ENCODE peak calls at places on chromosomes 6 and 20, in eight cellular contexts. T is brain microvascular endothelial cell; L is stimulated activated naive CD8-positive, alpha-beta T cell treated with anti-CD3 and anti-CD28 coated beads, Interleukin-15, Interleukin-2, amounts not matched to agents 100 U/mL and 50 U/mL, for 24 hours; D is KG1; R is NCI-H1105; W is NCI-H1092 treated with DMSO at 0.1 percent for 48 hours; K is effector memory CD8-positive, alpha-beta T cell; M is CD4-positive, alpha-beta T cell. U is an unnamed sample.

GRCh38 chr6:133768656-133769295 is 120.1 kb upstream of the TCF21 start:
- DNase-seq in T (no peak), L (no peak), D (no peak), R (no peak), W (no peak), K (no peak), M (no peak), U (no peak)

GRCh38 chr20:8401491-8401890 is 269.4 kb downstream of the PLCB1 start:
- DNase-seq in T (peak), L (no peak), D (no peak), R (no peak), W (no peak), K (no peak), M (no peak), U (no peak)

GRCh38 chr6:47168176-47168575 is 126.0 kb upstream of the ADGRF1 start:
- DNase-seq in T (peak), L (no peak), D (no peak), R (no peak), W (no peak), K (no peak), M (no peak), U (no peak)

GRCh38 chr6:145818796-145819195 is 4.2 kb upstream of the FBXO30 start:
- DNase-seq in T (no peak), L (no peak), D (no peak), R (no peak), W (no peak), K (no peak), M (no peak), U (no peak)

GRCh38 chr6:70151616-70152015 is 151.3 kb downstream of the COL9A1 start:
- DNase-seq in T (peak), L (no peak), D (no peak), R (no peak), W (no peak), K (no peak), M (no peak), U (no peak)

GRCh38 chr6:33707771-33708170 is 3.7 kb downstream of the UQCC2 start:
- DNase-seq in T (no peak), L (no peak), D (no peak), R (no peak), W (peak), K (no peak), M (no peak), U (no peak)

GRCh38 chr6:40817369-40817768 is 221.7 kb downstream of the UNC5CL start:
- DNase-seq in T (no peak), L (no peak), D (no peak), R (no peak), W (no peak), K (no peak), M (no peak), U (no peak)

GRCh38 chr6:48766349-48766748 is 655.4 kb upstream of the PTCHD4 start:
- DNase-seq in T (peak), L (no peak), D (no peak), R (no peak), W (no peak), K (no peak), M (no peak), U (no peak)

GRCh38 chr20:325043-325888 is at the start of gene SOX12:
- DNase-seq in T (peak), L (peak), D (peak), R (peak), W (peak), K (peak), M (peak), U (peak)

GRCh38 chr6:164108869-164109769 is 694.6 kb downstream of the QKI start:
- DNase-seq in T (no peak), L (no peak), D (no peak), R (no peak), W (no peak), K (no peak), M (no peak), U (peak)

GRCh38 chr6:159037746-159038290 is 7.0 kb downstream of the TAGAP start:
- DNase-seq in T (no peak), L (no peak), D (no peak), R (no peak), W (no peak), K (no peak), M (no peak), U (no peak)

GRCh38 chr6:108302371-108302770 is 7.5 kb downstream of the AFG1L start:
- DNase-seq in T (no peak), L (no peak), D (no peak), R (no peak), W (no peak), K (no peak), M (no peak), U (no peak)

GRCh38 chr20:44137210-44137781 is 49.7 kb downstream of the JPH2 start:
- DNase-seq in T (no peak), L (no peak), D (no peak), R (no peak), W (no peak), K (no peak), M (no peak), U (no peak)

GRCh38 chr6:155974967-155975366 is 519.3 kb upstream of the NOX3 start:
- DNase-seq in T (no peak), L (no peak), D (no peak), R (no peak), W (no peak), K (no peak), M (no peak), U (no peak)

GRCh38 chr6:148521158-148521557 is 178.5 kb downstream of the SASH1 start:
- DNase-seq in T (no peak), L (no peak), D (no peak), R (no peak), W (no peak), K (no peak), M (no peak), U (no peak)

GRCh38 chr6:155174576-155175174 is 89.1 kb upstream of the CLDN20 start:
- DNase-seq in T (peak), L (peak), D (peak), R (peak), W (peak), K (peak), M (peak), U (peak)

GRCh38 chr6:56021943-56022342 is 146.6 kb upstream of the BMP5 start:
- DNase-seq in T (no peak), L (no peak), D (no peak), R (no peak), W (no peak), K (no peak), M (no peak), U (no peak)

GRCh38 chr6:51902261-51902764 is 185.1 kb downstream of the PKHD1 start:
- DNase-seq in T (no peak), L (no peak), D (no peak), R (no peak), W (no peak), K (no peak), M (no peak), U (no peak)

GRCh38 chr20:46923550-46923949 is 28.9 kb downstream of the EYA2 start:
- DNase-seq in T (no peak), L (no peak), D (no peak), R (no peak), W (no peak), K (no peak), M (no peak), U (no peak)

GRCh38 chr20:59829415-59830106 is 103.9 kb downstream of the SYCP2 start:
- DNase-seq in T (no peak), L (no peak), D (no peak), R (no peak), W (no peak), K (no peak), M (no peak), U (no peak)